ENCODE peak calls at places on chromosomes 11 and 22, in four cellular contexts. Z is GM12878, T is SK-N-SH, E is HepG2. F is an unnamed sample.

GRCh38 chr11:45288395-45288794 is 2.3 kb upstream of the SYT13 start:
- DNase-seq in Z (no peak), T (no peak), E (no peak), F (no peak)

GRCh38 chr11:123020968-123021367 is 39.3 kb upstream of the BSX start:
- DNase-seq in Z (no peak), T (peak; percentile 76), E (peak; percentile 43), F (peak; percentile 54)

GRCh38 chr22:37485006-37485713 is 1.0 kb downstream of the MFNG start:
- DNase-seq in Z (no peak), T (no peak), E (no peak), F (no peak)

GRCh38 chr22:45911601-45912271 is 65.2 kb downstream of the WNT7B start:
- DNase-seq in Z (no peak), T (no peak), E (peak; percentile 6), F (peak; percentile 96)

GRCh38 chr22:44891293-44891747 is 118.5 kb downstream of the PHF21B start:
- DNase-seq in Z (no peak), T (no peak), E (no peak), F (no peak)

GRCh38 chr22:29117799-29118477 is 45.1 kb downstream of the KREMEN1 start:
- DNase-seq in Z (no peak), T (no peak), E (peak; percentile 54), F (no peak)

GRCh38 chr11:103024086-103024485 is 67.9 kb downstream of the DCUN1D5 start:
- DNase-seq in Z (no peak), T (no peak), E (no peak), F (no peak)

GRCh38 chr11:13923182-13923581 is 39.3 kb upstream of the SPON1 start:
- DNase-seq in Z (no peak), T (no peak), E (no peak), F (no peak)

GRCh38 chr11:30741039-30741550 is 154.9 kb upstream of the MPPED2 start:
- DNase-seq in Z (no peak), T (no peak), E (peak; percentile 13), F (peak; percentile 14)

GRCh38 chr11:129935723-129936122 is 40.3 kb upstream of the NFRKB start:
- DNase-seq in Z (no peak), T (no peak), E (no peak), F (no peak)

GRCh38 chr11:39807904-39808303 is 1651.5 kb downstream of the LRRC4C start:
- DNase-seq in Z (no peak), T (no peak), E (no peak), F (no peak)

GRCh38 chr11:33721291-33721840 is 14.9 kb downstream of the CD59 start:
- DNase-seq in Z (no peak), T (no peak), E (no peak), F (no peak)

GRCh38 chr11:43644626-43645299 is 35.8 kb upstream of the HSD17B12 start:
- DNase-seq in Z (no peak), T (no peak), E (peak; percentile 16), F (no peak)

GRCh38 chr11:93905384-93905783 is 55.0 kb upstream of the VSTM5 start:
- DNase-seq in Z (no peak), T (no peak), E (peak; percentile 33), F (no peak)

GRCh38 chr22:29308791-29309262 is 2.4 kb downstream of the GAS2L1 start:
- DNase-seq in Z (no peak), T (peak; percentile 39), E (no peak), F (no peak)

GRCh38 chr11:119380816-119381185 is 689 bp downstream of the USP2 start:
- DNase-seq in Z (no peak), T (no peak), E (peak; percentile 47), F (no peak)

GRCh38 chr11:68409748-68410344 is 50.7 kb upstream of the PPP6R3 start:
- DNase-seq in Z (no peak), T (no peak), E (no peak), F (no peak)

GRCh38 chr11:56410801-56411200 is 1.7 kb upstream of the OR5AL1 start:
- DNase-seq in Z (no peak), T (no peak), E (no peak), F (no peak)

GRCh38 chr11:76196849-76197248 is 9.5 kb downstream of the WNT11 start:
- DNase-seq in Z (no peak), T (no peak), E (no peak), F (no peak)

GRCh38 chr22:42217752-42218280 is 52.6 kb downstream of the TCF20 start:
- DNase-seq in Z (no peak), T (no peak), E (no peak), F (no peak)

GRCh38 chr11:129658558-129658882 is 157.1 kb upstream of the TMEM45B start:
- DNase-seq in Z (no peak), T (no peak), E (no peak), F (no peak)

GRCh38 chr11:60932605-60933346 is 8.5 kb downstream of the TMEM132A start:
- DNase-seq in Z (no peak), T (peak; percentile 40), E (no peak), F (no peak)

GRCh38 chr11:60933416-60933815 is 9.2 kb downstream of the TMEM132A start:
- DNase-seq in Z (no peak), T (no peak), E (no peak), F (no peak)

GRCh38 chr11:60935676-60936442 is 11.6 kb downstream of the TMEM132A start:
- DNase-seq in Z (no peak), T (no peak), E (no peak), F (no peak)

GRCh38 chr11:60934790-60935605 is 10.7 kb downstream of the TMEM132A start:
- DNase-seq in Z (no peak), T (no peak), E (no peak), F (no peak)

DNA sequence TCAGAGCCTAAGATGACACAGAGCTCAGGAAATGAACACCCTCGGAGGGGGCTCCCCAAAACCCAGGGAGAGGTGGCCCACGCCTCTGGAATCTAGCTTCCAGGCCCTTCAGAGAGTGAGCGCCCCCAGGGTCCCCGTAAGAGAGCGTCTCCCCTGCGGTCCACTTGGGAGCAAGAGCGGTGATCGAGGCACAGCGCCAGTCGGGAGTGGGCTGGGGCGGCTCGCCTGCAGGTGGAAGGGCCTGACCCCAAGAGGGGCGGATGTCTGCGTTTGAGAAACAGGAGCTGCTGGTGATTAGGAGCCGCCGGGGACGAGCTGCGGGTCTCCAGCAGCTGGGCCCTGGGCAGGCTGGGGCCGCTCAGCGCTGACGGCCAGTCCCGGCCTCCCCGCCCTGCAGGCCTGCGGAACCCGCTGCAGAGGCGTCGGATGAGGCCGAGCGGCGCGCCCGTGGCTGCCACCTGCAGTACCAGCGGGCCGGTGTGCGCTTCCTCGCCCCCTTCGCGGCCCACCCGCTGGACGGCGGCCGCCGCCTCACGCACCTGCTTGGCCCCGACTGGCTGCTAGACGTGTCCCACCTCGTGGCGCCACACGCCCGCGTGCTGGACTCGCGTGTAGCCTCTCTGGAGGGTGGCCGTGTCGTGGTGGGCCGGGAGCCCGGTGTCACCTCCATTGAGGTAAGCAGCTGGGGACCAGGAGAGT is 10.0 kb downstream of the TMEM132A start:
- DNase-seq in Z (no peak), T (no peak), E (no peak), F (no peak)
- TF ChIP-seq PBX3 in Z (no peak), T (no peak), E (no peak), F (no peak)

GRCh38 chr11:118176400-118177134 is at the start of gene SCN2B:
- DNase-seq in Z (no peak), T (peak; percentile 78), E (no peak), F (no peak)
- H3K4me3 ChIP-seq in Z (no peak within 1 kb of the TSS), T (no peak within 1 kb of the TSS), E (peak within 1 kb of the TSS; percentile 7), F (no peak within 1 kb of the TSS)

GRCh38 chr11:12100886-12101285 is 9.5 kb upstream of the MICAL2 start:
- DNase-seq in Z (no peak), T (no peak), E (no peak), F (no peak)
- TF ChIP-seq PBX3 in Z (no peak), T (no peak), E (no peak), F (no peak)

GRCh38 chr22:30607939-30608338 is 965 bp downstream of the TCN2 start:
- DNase-seq in Z (no peak), T (no peak), E (no peak), F (no peak)
- H3K4me3 ChIP-seq in Z (peak overlapping the region; percentile 44), T (no peak overlapping the region), E (no peak overlapping the region), F (no peak overlapping the region)

F was measured in A549.